ENCODE peak calls at places on chromosome 18, in five cellular contexts. One of them, this sample, is unnamed.

GRCh38 chr18:65527879-65528633 is 222.8 kb upstream of the CDH7 start:
- DNase-seq in astrocyte of the spinal cord: peak; percentile 2
- DNase-seq in LNCaP clone FGC: peak; percentile 28
- DNase-seq in brain microvascular endothelial cell: no peak
- DNase-seq in left ventricle myocardium inferior: no peak
- DNase-seq in this sample: no peak

GRCh38 chr18:23587220-23587642 is 925 bp upstream of the NPC1 start:
- DNase-seq in left ventricle myocardium inferior: no peak
- DNase-seq in LNCaP clone FGC: no peak
- DNase-seq in astrocyte of the spinal cord: no peak
- DNase-seq in brain microvascular endothelial cell: no peak
- DNase-seq in this sample: no peak

GRCh38 chr18:64219511-64219910 is 70.6 kb upstream of the LINC00305 start:
- DNase-seq in astrocyte of the spinal cord: no peak
- DNase-seq in brain microvascular endothelial cell: no peak
- DNase-seq in LNCaP clone FGC: no peak
- DNase-seq in left ventricle myocardium inferior: no peak
- DNase-seq in this sample: no peak

GRCh38 chr18:26556573-26556972 is 8.2 kb upstream of the KCTD1 start:
- DNase-seq in left ventricle myocardium inferior: no peak
- DNase-seq in LNCaP clone FGC: no peak
- DNase-seq in astrocyte of the spinal cord: no peak
- DNase-seq in brain microvascular endothelial cell: no peak
- DNase-seq in this sample: no peak

GRCh38 chr18:57533399-57533884 is 53.1 kb downstream of the FECH start:
- DNase-seq in brain microvascular endothelial cell: peak; percentile 12
- DNase-seq in left ventricle myocardium inferior: no peak
- DNase-seq in astrocyte of the spinal cord: no peak
- DNase-seq in LNCaP clone FGC: no peak
- DNase-seq in this sample: no peak

GRCh38 chr18:50315100-50315871 is 27.8 kb upstream of the CXXC1 start:
- DNase-seq in brain microvascular endothelial cell: no peak
- DNase-seq in astrocyte of the spinal cord: no peak
- DNase-seq in LNCaP clone FGC: no peak
- DNase-seq in left ventricle myocardium inferior: no peak
- DNase-seq in this sample: no peak

GRCh38 chr18:13219576-13219975 is 1.0 kb downstream of the LDLRAD4 start:
- DNase-seq in LNCaP clone FGC: no peak
- DNase-seq in brain microvascular endothelial cell: no peak
- DNase-seq in left ventricle myocardium inferior: no peak
- DNase-seq in astrocyte of the spinal cord: no peak
- DNase-seq in this sample: no peak

GRCh38 chr18:57909620-57910019 is 106.5 kb upstream of the ATP8B1 start:
- DNase-seq in left ventricle myocardium inferior: no peak
- DNase-seq in brain microvascular endothelial cell: peak; percentile 53
- DNase-seq in astrocyte of the spinal cord: peak; percentile 28
- DNase-seq in LNCaP clone FGC: no peak
- DNase-seq in this sample: no peak

GRCh38 chr18:30889582-30890301 is 152.8 kb downstream of the DSC3 start:
- DNase-seq in LNCaP clone FGC: peak; percentile 8
- DNase-seq in astrocyte of the spinal cord: peak; percentile 50
- DNase-seq in left ventricle myocardium inferior: no peak
- DNase-seq in brain microvascular endothelial cell: peak; percentile 2
- DNase-seq in this sample: no peak

DNA sequence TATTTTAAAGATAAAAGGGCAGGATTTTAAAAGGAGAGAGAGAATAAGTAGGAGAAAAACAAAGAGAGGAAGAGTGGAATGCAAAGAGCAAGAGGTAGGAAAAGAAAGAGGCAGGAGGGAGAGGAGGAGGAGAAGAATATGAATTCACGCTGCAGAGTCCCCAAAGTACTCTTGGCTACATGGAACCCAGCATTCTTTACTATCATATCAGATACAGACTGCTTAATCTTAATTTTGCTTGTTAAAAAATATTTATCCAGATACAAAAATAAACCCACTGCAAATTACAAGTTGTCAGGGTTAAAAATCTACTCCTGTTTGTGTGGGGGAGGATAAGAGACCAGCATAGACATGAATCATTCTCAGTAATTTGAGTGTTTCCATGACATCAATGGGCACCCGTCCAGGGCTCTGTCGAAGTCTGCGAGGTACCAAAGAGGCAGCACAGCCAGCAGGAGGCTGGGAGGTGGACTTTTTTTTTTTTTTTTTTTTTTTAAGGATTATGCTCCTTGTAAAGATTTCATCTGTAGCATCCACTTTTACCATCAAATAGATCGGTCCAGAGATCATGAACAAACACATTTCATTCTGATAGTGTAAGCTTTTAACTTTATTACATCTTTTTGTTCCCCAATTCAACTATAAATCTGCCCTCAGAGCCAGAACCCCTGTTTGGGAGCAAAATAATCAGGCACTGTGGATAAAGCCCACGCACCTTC is 182.2 kb downstream of the TCF4 start:
- DNase-seq in brain microvascular endothelial cell: peak; percentile 99
- DNase-seq in astrocyte of the spinal cord: peak; percentile 95
- DNase-seq in LNCaP clone FGC: no peak
- DNase-seq in left ventricle myocardium inferior: peak; percentile 87
- DNase-seq in this sample: no peak
- TF ChIP-seq CTCF in brain microvascular endothelial cell: peak; percentile 49
- TF ChIP-seq CTCF in astrocyte of the spinal cord: peak; percentile 8
- TF ChIP-seq CTCF in LNCaP clone FGC: no peak
- TF ChIP-seq CTCF in left ventricle myocardium inferior: peak; percentile 42
- TF ChIP-seq CTCF in this sample: peak; percentile 38

DNA sequence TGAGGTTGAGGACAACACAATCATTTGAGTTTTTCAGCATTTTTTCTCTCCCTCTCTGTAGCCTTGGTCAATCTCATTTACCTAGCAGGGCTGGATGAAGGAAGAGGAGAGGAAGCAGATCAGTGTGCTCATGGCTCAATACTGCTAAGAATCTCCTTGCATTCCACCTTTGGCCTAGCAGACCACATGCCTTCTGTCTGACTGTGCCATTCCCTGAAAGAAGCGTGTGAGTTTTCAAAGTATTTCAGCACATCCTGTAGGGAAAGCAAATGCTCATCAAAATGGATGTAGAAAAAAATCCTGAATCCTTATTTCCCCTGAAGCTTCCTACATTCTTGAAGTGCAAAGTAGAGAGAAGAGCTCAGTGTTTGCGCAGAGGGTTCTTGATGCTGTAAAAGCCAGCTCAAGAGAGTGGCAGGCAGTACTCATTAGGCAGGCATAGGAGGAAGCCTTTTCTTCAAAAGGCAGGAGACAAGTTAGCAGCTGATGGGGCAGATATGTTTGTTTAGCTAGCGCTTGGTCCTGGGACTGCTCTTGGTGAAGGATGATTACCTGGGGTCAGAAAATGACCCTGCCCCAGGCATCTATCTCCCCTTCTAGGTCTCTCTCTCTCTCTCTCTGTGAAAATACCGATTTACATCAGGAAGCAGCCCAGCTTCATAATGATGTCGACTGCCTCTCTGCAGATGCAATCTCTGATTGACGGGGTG is 14.4 kb upstream of the PIK3C3 start:
- DNase-seq in brain microvascular endothelial cell: peak; percentile 91
- DNase-seq in astrocyte of the spinal cord: peak; percentile 90
- DNase-seq in LNCaP clone FGC: no peak
- DNase-seq in left ventricle myocardium inferior: no peak
- DNase-seq in this sample: no peak
- TF ChIP-seq CTCF in brain microvascular endothelial cell: no peak
- TF ChIP-seq CTCF in astrocyte of the spinal cord: no peak
- TF ChIP-seq CTCF in LNCaP clone FGC: no peak
- TF ChIP-seq CTCF in left ventricle myocardium inferior: no peak
- TF ChIP-seq CTCF in this sample: no peak

GRCh38 chr18:80158365-80158764 is 49.3 kb downstream of the ADNP2 start:
- DNase-seq in astrocyte of the spinal cord: no peak
- DNase-seq in LNCaP clone FGC: no peak
- DNase-seq in brain microvascular endothelial cell: no peak
- DNase-seq in left ventricle myocardium inferior: no peak
- DNase-seq in this sample: no peak

GRCh38 chr18:80157708-80158343 is 48.8 kb downstream of the ADNP2 start:
- DNase-seq in brain microvascular endothelial cell: peak; percentile 58
- DNase-seq in astrocyte of the spinal cord: peak; percentile 76
- DNase-seq in left ventricle myocardium inferior: peak; percentile 76
- DNase-seq in LNCaP clone FGC: no peak
- DNase-seq in this sample: no peak

GRCh38 chr18:80163183-80163582 is 54.1 kb downstream of the ADNP2 start:
- DNase-seq in astrocyte of the spinal cord: no peak
- DNase-seq in left ventricle myocardium inferior: no peak
- DNase-seq in brain microvascular endothelial cell: no peak
- DNase-seq in LNCaP clone FGC: no peak
- DNase-seq in this sample: no peak

GRCh38 chr18:80161781-80162417 is 52.8 kb downstream of the ADNP2 start:
- DNase-seq in LNCaP clone FGC: no peak
- DNase-seq in left ventricle myocardium inferior: no peak
- DNase-seq in brain microvascular endothelial cell: no peak
- DNase-seq in astrocyte of the spinal cord: no peak
- DNase-seq in this sample: no peak

GRCh38 chr18:80159713-80160636 is 50.9 kb downstream of the ADNP2 start:
- DNase-seq in brain microvascular endothelial cell: no peak
- DNase-seq in left ventricle myocardium inferior: peak; percentile 32
- DNase-seq in astrocyte of the spinal cord: no peak
- DNase-seq in LNCaP clone FGC: no peak
- DNase-seq in this sample: peak; percentile 66
- TF ChIP-seq CTCF in brain microvascular endothelial cell: peak; percentile 65
- TF ChIP-seq CTCF in left ventricle myocardium inferior: peak; percentile 72
- TF ChIP-seq CTCF in astrocyte of the spinal cord: peak; percentile 54
- TF ChIP-seq CTCF in LNCaP clone FGC: no peak
- TF ChIP-seq CTCF in this sample: no peak

GRCh38 chr18:4007846-4008245 is 447.3 kb downstream of the DLGAP1 start:
- DNase-seq in astrocyte of the spinal cord: no peak
- DNase-seq in LNCaP clone FGC: no peak
- DNase-seq in brain microvascular endothelial cell: no peak
- DNase-seq in left ventricle myocardium inferior: no peak
- DNase-seq in this sample: no peak
- TF ChIP-seq CTCF in astrocyte of the spinal cord: no peak
- TF ChIP-seq CTCF in LNCaP clone FGC: no peak
- TF ChIP-seq CTCF in brain microvascular endothelial cell: no peak
- TF ChIP-seq CTCF in left ventricle myocardium inferior: no peak
- TF ChIP-seq CTCF in this sample: no peak

GRCh38 chr18:59057969-59058368 is 81.7 kb upstream of the SEC11C start:
- DNase-seq in astrocyte of the spinal cord: peak; percentile 69
- DNase-seq in LNCaP clone FGC: no peak
- DNase-seq in left ventricle myocardium inferior: no peak
- DNase-seq in brain microvascular endothelial cell: peak; percentile 25
- DNase-seq in this sample: no peak

GRCh38 chr18:59057493-59057795 is 82.2 kb upstream of the SEC11C start:
- DNase-seq in astrocyte of the spinal cord: no peak
- DNase-seq in left ventricle myocardium inferior: no peak
- DNase-seq in brain microvascular endothelial cell: no peak
- DNase-seq in LNCaP clone FGC: no peak
- DNase-seq in this sample: no peak

GRCh38 chr18:59055345-59056032 is 84.2 kb upstream of the SEC11C start:
- DNase-seq in left ventricle myocardium inferior: no peak
- DNase-seq in LNCaP clone FGC: peak; percentile 35
- DNase-seq in brain microvascular endothelial cell: peak; percentile 32
- DNase-seq in astrocyte of the spinal cord: no peak
- DNase-seq in this sample: no peak

GRCh38 chr18:59054892-59055291 is 84.8 kb upstream of the SEC11C start:
- DNase-seq in left ventricle myocardium inferior: no peak
- DNase-seq in LNCaP clone FGC: peak; percentile 100
- DNase-seq in brain microvascular endothelial cell: no peak
- DNase-seq in astrocyte of the spinal cord: no peak
- DNase-seq in this sample: no peak

DNA sequence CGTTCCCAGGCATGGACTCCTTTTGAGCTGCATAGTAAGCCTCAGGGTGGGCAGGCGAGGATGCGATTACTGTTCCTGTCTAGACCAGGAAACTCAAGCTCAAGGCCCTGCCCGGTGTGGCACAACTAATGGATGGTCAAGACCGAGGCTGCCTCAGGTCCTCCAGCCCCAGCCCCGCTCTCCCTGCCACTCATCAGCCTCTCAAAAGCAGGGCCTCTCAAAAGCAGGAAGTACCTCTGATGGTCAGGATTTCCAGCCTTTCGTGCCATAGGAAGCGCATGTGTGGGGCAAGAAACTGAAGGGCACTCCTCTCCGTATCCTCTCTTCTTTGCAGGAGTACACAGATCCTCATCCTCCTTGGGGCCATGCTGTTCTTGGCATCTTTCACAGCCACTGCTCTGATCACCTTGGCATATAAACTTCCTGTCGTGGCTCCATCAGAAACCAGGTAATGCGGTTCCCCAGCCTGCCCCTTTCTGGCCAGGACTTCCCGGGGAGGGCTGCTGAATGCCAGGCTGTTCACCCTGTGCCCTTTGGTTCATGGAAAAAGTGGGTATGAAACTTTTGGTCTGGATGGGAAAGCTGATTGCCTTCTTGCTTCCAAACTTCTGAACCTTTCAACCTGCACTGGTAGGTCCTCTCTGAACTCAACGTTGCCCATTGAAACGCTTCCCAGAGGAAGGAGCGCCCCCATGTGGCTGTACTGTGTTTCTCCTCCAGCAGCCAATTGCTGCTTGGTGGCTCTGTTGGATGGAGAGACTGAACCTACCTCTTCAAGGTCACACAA is 82.8 kb upstream of the SEC11C start:
- DNase-seq in left ventricle myocardium inferior: peak; percentile 59
- DNase-seq in LNCaP clone FGC: peak; percentile 53
- DNase-seq in brain microvascular endothelial cell: peak; percentile 59
- DNase-seq in astrocyte of the spinal cord: peak; percentile 69
- DNase-seq in this sample: peak; percentile 81
- TF ChIP-seq CTCF in left ventricle myocardium inferior: peak; percentile 76
- TF ChIP-seq CTCF in LNCaP clone FGC: peak; percentile 67
- TF ChIP-seq CTCF in brain microvascular endothelial cell: peak; percentile 88
- TF ChIP-seq CTCF in astrocyte of the spinal cord: peak; percentile 90
- TF ChIP-seq CTCF in this sample: peak; percentile 92

GRCh38 chr18:3879836-3880120 is 429.8 kb downstream of the TGIF1 start:
- DNase-seq in astrocyte of the spinal cord: no peak
- DNase-seq in brain microvascular endothelial cell: no peak
- DNase-seq in LNCaP clone FGC: no peak
- DNase-seq in left ventricle myocardium inferior: no peak
- DNase-seq in this sample: no peak

GRCh38 chr18:3889803-3890202 is 439.8 kb downstream of the TGIF1 start:
- DNase-seq in LNCaP clone FGC: no peak
- DNase-seq in astrocyte of the spinal cord: peak; percentile 91
- DNase-seq in brain microvascular endothelial cell: peak; percentile 39
- DNase-seq in left ventricle myocardium inferior: no peak
- DNase-seq in this sample: no peak

GRCh38 chr18:3889121-3889520 is 439.1 kb downstream of the TGIF1 start:
- DNase-seq in astrocyte of the spinal cord: no peak
- DNase-seq in left ventricle myocardium inferior: no peak
- DNase-seq in brain microvascular endothelial cell: no peak
- DNase-seq in LNCaP clone FGC: no peak
- DNase-seq in this sample: no peak

GRCh38 chr18:3886575-3887322 is 436.8 kb downstream of the TGIF1 start:
- DNase-seq in astrocyte of the spinal cord: no peak
- DNase-seq in brain microvascular endothelial cell: no peak
- DNase-seq in left ventricle myocardium inferior: no peak
- DNase-seq in LNCaP clone FGC: no peak
- DNase-seq in this sample: no peak

DNA sequence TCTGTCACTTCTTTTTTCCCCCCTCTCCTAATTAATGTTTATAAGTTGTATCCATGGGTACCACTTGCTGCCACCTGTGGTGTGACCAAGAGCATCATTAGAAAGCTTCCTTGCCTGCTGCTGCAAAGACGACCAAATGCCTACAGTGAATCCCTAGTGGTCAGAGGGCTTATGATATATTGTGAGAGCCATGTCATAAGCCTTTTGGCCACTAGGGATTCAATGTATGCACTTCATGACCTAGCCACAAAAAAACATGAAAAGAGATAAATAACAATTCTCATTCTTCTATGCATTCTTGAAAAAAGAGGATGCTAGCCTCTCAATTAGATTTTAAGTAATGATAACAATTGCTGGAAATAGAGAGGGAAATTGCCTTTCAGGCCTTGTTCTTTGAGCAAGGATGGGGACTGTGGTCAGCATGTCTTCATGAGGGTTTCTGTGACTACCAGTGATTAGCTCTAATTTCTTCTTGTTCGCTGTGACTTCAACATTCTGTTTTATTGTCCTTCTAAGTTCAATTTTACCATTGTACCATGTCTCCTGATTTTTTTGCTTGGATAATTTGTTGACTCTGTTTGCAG is 435.3 kb downstream of the TGIF1 start:
- DNase-seq in LNCaP clone FGC: no peak
- DNase-seq in brain microvascular endothelial cell: peak; percentile 11
- DNase-seq in left ventricle myocardium inferior: no peak
- DNase-seq in astrocyte of the spinal cord: no peak
- DNase-seq in this sample: no peak
- TF ChIP-seq CTCF in LNCaP clone FGC: peak; percentile 10
- TF ChIP-seq CTCF in brain microvascular endothelial cell: peak; percentile 59
- TF ChIP-seq CTCF in left ventricle myocardium inferior: no peak
- TF ChIP-seq CTCF in astrocyte of the spinal cord: peak; percentile 18
- TF ChIP-seq CTCF in this sample: peak; percentile 71